ENCODE peak calls at places on chromosomes 5 and 9, in four cellular contexts. One of them, this sample, is unnamed. For H3K27me3, the result is how much of the 10 kb centered on the place peaks cover.

GRCh38 chr9:108766786-108767185 is 89.0 kb downstream of the ACTL7B start:
- DNase-seq in IMR-90: no peak
- DNase-seq in ovary: no peak
- DNase-seq in adrenal gland: no peak
- DNase-seq in this sample: no peak

GRCh38 chr9:133600747-133601146 is 8.4 kb downstream of the FAM163B start:
- DNase-seq in IMR-90: no peak
- DNase-seq in ovary: no peak
- DNase-seq in adrenal gland: no peak
- DNase-seq in this sample: no peak

GRCh38 chr5:14212838-14213237 is 69.7 kb downstream of the TRIO start:
- DNase-seq in ovary: no peak
- DNase-seq in adrenal gland: no peak
- DNase-seq in IMR-90: no peak
- DNase-seq in this sample: no peak

GRCh38 chr5:67561145-67561932 is 364.7 kb upstream of the CD180 start:
- DNase-seq in IMR-90: no peak
- DNase-seq in ovary: no peak
- DNase-seq in adrenal gland: no peak
- DNase-seq in this sample: no peak

GRCh38 chr9:106596984-106597383 is 266.0 kb upstream of the ZNF462 start:
- DNase-seq in adrenal gland: no peak
- DNase-seq in ovary: no peak
- DNase-seq in IMR-90: no peak
- DNase-seq in this sample: no peak

GRCh38 chr5:58818515-58818914 is 235.6 kb downstream of the RAB3C start:
- DNase-seq in IMR-90: no peak
- DNase-seq in adrenal gland: no peak
- DNase-seq in ovary: no peak
- DNase-seq in this sample: no peak

GRCh38 chr9:131657890-131658752 is 81.8 kb downstream of the RAPGEF1 start:
- DNase-seq in adrenal gland: peak
- DNase-seq in ovary: no peak
- DNase-seq in IMR-90: peak
- DNase-seq in this sample: no peak

GRCh38 chr5:111308951-111309350 is 84.8 kb downstream of the CAMK4 start:
- DNase-seq in IMR-90: no peak
- DNase-seq in ovary: no peak
- DNase-seq in adrenal gland: no peak
- DNase-seq in this sample: no peak

GRCh38 chr5:42583322-42583721 is 160.1 kb downstream of the GHR start:
- DNase-seq in ovary: no peak
- DNase-seq in IMR-90: peak
- DNase-seq in adrenal gland: peak
- DNase-seq in this sample: peak

GRCh38 chr5:72302171-72302570 is 17.9 kb downstream of the MRPS27 start:
- DNase-seq in IMR-90: no peak
- DNase-seq in adrenal gland: no peak
- DNase-seq in ovary: no peak
- DNase-seq in this sample: no peak

GRCh38 chr9:115548826-115549225 is 430.9 kb upstream of the TNC start:
- DNase-seq in adrenal gland: no peak
- DNase-seq in IMR-90: peak
- DNase-seq in ovary: no peak
- DNase-seq in this sample: no peak

GRCh38 chr9:104091708-104092107 is 2.4 kb upstream of the SMC2 start:
- DNase-seq in IMR-90: peak
- DNase-seq in ovary: no peak
- DNase-seq in adrenal gland: peak
- DNase-seq in this sample: no peak

GRCh38 chr9:104088416-104088815 is 5.7 kb upstream of the SMC2 start:
- DNase-seq in ovary: no peak
- DNase-seq in IMR-90: peak
- DNase-seq in adrenal gland: no peak
- DNase-seq in this sample: no peak

GRCh38 chr9:104091028-104091590 is 3.0 kb upstream of the SMC2 start:
- DNase-seq in adrenal gland: no peak
- DNase-seq in IMR-90: peak
- DNase-seq in ovary: no peak
- DNase-seq in this sample: no peak

GRCh38 chr9:104092192-104092591 is 1.9 kb upstream of the SMC2 start:
- DNase-seq in IMR-90: no peak
- DNase-seq in adrenal gland: no peak
- DNase-seq in ovary: no peak
- DNase-seq in this sample: no peak

DNA sequence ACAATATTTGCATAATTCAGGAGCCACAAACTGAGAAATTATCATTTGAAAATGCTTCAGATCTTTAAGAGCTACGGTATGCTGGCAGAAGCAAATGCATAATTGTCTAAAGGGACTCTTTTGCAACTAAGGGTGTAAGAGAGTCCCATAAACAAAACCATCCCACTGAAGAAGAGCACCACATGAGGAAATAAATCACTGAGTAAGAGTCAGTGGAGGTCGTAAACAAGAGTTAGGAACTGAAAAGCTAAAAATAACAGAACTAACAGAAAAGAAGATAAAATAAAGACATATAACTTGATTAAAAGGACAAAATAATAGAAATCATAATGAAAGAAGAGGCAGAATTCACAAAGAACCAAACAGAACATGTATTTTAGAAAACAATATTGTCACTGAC is 3.5 kb upstream of the SMC2 start:
- DNase-seq in adrenal gland: no peak
- DNase-seq in IMR-90: no peak
- DNase-seq in ovary: no peak
- DNase-seq in this sample: no peak
- H3K27ac ChIP-seq in adrenal gland: no peak
- H3K27ac ChIP-seq in IMR-90: no peak
- H3K27ac ChIP-seq in ovary: no peak
- H3K27ac ChIP-seq in this sample: no peak

GRCh38 chr5:80964491-80964890 is 4.3 kb downstream of the RASGRF2 start:
- DNase-seq in IMR-90: peak
- DNase-seq in ovary: no peak
- DNase-seq in adrenal gland: no peak
- DNase-seq in this sample: no peak

GRCh38 chr5:80962630-80963520 is 2.7 kb downstream of the RASGRF2 start:
- DNase-seq in adrenal gland: no peak
- DNase-seq in ovary: no peak
- DNase-seq in IMR-90: no peak
- DNase-seq in this sample: no peak

GRCh38 chr5:80964919-80965318 is 4.8 kb downstream of the RASGRF2 start:
- DNase-seq in ovary: no peak
- DNase-seq in IMR-90: no peak
- DNase-seq in adrenal gland: no peak
- DNase-seq in this sample: no peak

GRCh38 chr5:80963966-80964481 is 3.9 kb downstream of the RASGRF2 start:
- DNase-seq in adrenal gland: no peak
- DNase-seq in ovary: no peak
- DNase-seq in IMR-90: peak
- DNase-seq in this sample: no peak

DNA sequence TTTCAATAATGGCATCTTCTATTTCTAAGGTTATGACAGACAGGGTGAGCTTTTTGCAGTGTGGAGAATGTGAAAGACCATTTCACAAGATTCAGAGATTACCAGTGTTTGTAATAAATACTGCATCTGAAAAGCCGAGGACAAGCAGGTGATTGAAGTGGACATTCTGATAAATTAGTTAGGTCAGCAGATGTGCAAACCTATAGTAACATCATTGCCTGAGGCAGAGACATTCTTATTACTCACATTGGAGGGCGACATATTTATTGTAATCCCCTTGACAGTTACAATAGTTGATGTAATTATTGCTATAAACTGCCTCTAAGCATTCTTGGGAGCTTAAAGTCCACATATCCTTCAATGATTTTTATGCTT is 3.3 kb downstream of the RASGRF2 start:
- DNase-seq in ovary: no peak
- DNase-seq in adrenal gland: no peak
- DNase-seq in IMR-90: peak
- DNase-seq in this sample: no peak
- H3K27me3 ChIP-seq in ovary: under half
- H3K27me3 ChIP-seq in adrenal gland: under half
- H3K27me3 ChIP-seq in IMR-90: under half
- H3K27me3 ChIP-seq in this sample: under half

GRCh38 chr5:107796797-107797196 is 126.1 kb upstream of the EFNA5 start:
- DNase-seq in IMR-90: peak
- DNase-seq in adrenal gland: no peak
- DNase-seq in ovary: no peak
- DNase-seq in this sample: no peak
- TF ChIP-seq CTCF in IMR-90: peak
- TF ChIP-seq CTCF in adrenal gland: no peak
- TF ChIP-seq CTCF in ovary: no peak
- TF ChIP-seq CTCF in this sample: no peak

DNA sequence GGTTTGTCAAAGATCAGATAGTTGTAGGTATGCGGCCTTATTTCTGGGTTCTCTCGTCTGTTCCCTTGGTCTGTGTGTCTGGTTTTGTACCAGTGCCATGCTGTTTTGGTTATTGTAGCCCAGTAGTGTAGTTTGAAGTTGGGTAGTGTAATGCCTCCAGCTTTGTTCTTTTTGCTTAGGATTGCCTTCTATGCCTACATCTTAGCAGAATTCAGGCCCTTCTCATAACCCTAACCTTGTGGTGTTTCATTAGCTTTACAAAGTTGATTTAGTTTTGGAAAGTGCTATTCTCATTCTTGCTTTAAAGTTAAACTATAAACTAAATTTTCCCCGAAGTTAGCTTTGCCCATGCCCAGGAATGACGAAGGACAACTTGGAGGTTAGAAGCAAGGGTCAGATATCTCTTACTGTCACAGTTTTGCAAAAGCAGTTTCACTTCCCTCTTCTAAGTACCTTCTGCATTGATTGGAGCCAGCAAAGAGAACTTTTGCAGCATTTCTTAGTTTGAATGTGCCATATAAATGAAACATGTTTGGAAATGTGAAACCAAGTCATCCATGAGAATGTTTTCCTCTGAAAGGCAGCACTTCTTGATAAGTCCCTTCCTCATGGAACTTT is 274.3 kb upstream of the DMRT1 start:
- DNase-seq in ovary: no peak
- DNase-seq in adrenal gland: no peak
- DNase-seq in IMR-90: no peak
- DNase-seq in this sample: no peak
- H3K27ac ChIP-seq in ovary: no peak
- H3K27ac ChIP-seq in adrenal gland: no peak
- H3K27ac ChIP-seq in IMR-90: no peak
- H3K27ac ChIP-seq in this sample: no peak

GRCh38 chr9:96399335-96399633 is 15.8 kb upstream of the SLC35D2 start:
- DNase-seq in ovary: no peak
- DNase-seq in adrenal gland: no peak
- DNase-seq in IMR-90: no peak
- DNase-seq in this sample: no peak
- H3K27me3 ChIP-seq in ovary: under half
- H3K27me3 ChIP-seq in adrenal gland: under half
- H3K27me3 ChIP-seq in IMR-90: under half
- H3K27me3 ChIP-seq in this sample: under half

DNA sequence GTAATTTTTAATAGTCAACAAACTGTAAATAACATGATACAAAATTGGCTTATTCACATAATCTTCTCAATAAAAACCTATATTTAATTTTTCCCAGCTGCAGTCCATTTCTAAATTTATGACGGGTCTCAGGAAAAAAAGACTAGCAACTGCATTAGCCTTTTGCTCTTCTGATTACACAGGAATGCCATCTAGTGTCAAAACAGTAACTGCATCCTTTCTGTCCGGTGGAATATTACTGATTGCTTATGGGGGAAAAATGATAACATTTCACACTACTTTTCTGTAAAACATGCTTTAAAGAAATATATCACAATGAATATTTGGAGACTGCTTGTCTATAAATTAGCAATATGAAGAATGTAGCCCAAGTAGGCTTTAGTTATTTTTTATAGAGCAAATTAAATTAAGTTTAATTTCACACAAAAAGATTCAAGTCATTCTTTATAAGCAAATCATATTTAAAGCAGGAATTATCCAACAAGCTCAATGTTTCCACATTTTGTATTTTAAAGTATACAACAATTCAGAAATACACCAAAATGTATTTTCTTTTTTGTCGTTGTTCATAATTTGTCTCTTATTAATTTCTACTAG is 534.7 kb downstream of the CDH10 start:
- DNase-seq in adrenal gland: no peak
- DNase-seq in IMR-90: no peak
- DNase-seq in ovary: no peak
- DNase-seq in this sample: no peak
- TF ChIP-seq CTCF in adrenal gland: peak
- TF ChIP-seq CTCF in IMR-90: no peak
- TF ChIP-seq CTCF in ovary: no peak
- TF ChIP-seq CTCF in this sample: no peak

GRCh38 chr9:93100265-93100636 is 4.2 kb downstream of the CARD19 start:
- DNase-seq in adrenal gland: peak
- DNase-seq in ovary: peak
- DNase-seq in IMR-90: no peak
- DNase-seq in this sample: no peak
- H3K27ac ChIP-seq in adrenal gland: peak
- H3K27ac ChIP-seq in ovary: no peak
- H3K27ac ChIP-seq in IMR-90: no peak
- H3K27ac ChIP-seq in this sample: no peak

DNA sequence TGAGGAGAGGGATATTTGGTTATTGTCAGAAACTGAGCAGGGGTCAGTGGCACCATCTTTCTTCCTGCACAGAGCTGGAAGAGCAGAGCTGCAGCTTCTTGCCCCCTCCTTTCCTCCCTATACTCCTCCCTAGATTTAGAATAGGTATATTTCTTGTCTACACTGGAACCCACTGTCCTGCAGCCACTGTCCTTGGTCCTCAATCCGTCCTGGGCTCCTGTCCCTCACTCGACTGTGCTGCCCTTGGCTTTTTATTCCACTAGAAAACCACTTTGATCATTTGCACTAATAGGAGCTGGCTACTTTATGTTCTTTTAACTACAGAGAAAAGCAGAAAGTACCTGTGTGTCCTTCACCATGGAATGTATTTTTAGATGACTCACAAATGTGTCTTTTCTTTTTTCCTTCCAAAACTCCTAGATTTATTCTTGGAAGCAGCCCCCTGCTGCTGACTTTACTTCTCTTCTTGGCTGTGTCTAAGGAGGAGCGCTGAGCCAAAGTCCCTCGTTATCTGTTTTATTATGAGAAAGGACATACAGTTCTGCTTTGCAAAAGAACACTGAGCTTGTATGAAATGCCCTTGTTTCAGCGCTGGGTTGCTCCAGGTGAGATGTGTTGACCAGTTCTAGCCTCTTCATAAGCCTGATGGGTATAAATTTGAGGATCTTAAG is 150.9 kb downstream of the SEMA6A start:
- DNase-seq in IMR-90: no peak
- DNase-seq in adrenal gland: no peak
- DNase-seq in ovary: peak
- DNase-seq in this sample: no peak
- H3K27me3 ChIP-seq in IMR-90: under half
- H3K27me3 ChIP-seq in adrenal gland: under half
- H3K27me3 ChIP-seq in ovary: under half
- H3K27me3 ChIP-seq in this sample: under half

DNA sequence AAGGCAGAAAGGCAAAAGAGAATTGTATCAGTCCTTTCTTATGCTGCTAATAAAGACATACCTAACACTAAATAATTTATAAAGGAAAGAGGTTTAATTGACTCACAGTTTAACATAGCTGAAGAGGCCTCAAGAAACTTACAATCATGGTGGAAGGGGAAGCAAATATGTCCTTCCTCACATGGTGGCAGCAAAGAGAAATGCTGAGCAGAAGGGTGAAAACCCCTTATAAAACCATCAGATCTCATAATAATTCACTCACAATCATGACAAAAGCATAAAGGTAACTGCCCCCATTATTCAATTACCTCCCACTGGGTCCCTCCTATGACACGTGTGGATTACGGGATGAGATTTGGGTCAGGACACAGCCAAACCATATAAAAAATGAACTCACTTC is 312.5 kb upstream of the PTGER4 start:
- DNase-seq in ovary: no peak
- DNase-seq in adrenal gland: no peak
- DNase-seq in IMR-90: peak
- DNase-seq in this sample: no peak
- TF ChIP-seq CTCF in ovary: no peak
- TF ChIP-seq CTCF in adrenal gland: no peak
- TF ChIP-seq CTCF in IMR-90: peak
- TF ChIP-seq CTCF in this sample: no peak